ENCODE peak calls at places on chromosomes 2 and 18, in four cellular contexts. N, F, S and L are unnamed samples. For H3K4me1, the result is how much of the 10 kb centered on the place peaks cover.

GRCh38 chr18:54880706-54881105 is 52.4 kb downstream of the RAB27B start:
- DNase-seq in N (no peak), F (no peak), S (no peak), L (no peak)

GRCh38 chr2:54709341-54709809 is 14.1 kb upstream of the EML6 start:
- DNase-seq in N (no peak), F (no peak), S (peak), L (no peak)

GRCh38 chr2:24761866-24762265 is 31.3 kb downstream of the PTRHD1 start:
- DNase-seq in N (no peak), F (no peak), S (no peak), L (no peak)

GRCh38 chr2:177314722-177315264 is 50.3 kb upstream of the NFE2L2 start:
- DNase-seq in N (no peak), F (no peak), S (no peak), L (no peak)

GRCh38 chr18:37355772-37356171 is 209.8 kb downstream of the CELF4 start:
- DNase-seq in N (no peak), F (no peak), S (no peak), L (no peak)

GRCh38 chr2:37549598-37549997 is 121.8 kb downstream of the CDC42EP3 start:
- DNase-seq in N (no peak), F (no peak), S (no peak), L (no peak)

GRCh38 chr2:121748202-121748601 is 7.2 kb upstream of the TSN start:
- DNase-seq in N (no peak), F (no peak), S (no peak), L (no peak)

GRCh38 chr2:149226790-149227189 is 103.6 kb upstream of the LYPD6 start:
- DNase-seq in N (no peak), F (no peak), S (no peak), L (no peak)

GRCh38 chr2:231134910-231135650 is 10.2 kb upstream of the HTR2B start:
- DNase-seq in N (no peak), F (no peak), S (no peak), L (no peak)

GRCh38 chr2:145597809-145598208 is 1077.9 kb upstream of the ZEB2 start:
- DNase-seq in N (no peak), F (no peak), S (no peak), L (no peak)

GRCh38 chr18:58175122-58175687 is 131.2 kb downstream of the NEDD4L start:
- DNase-seq in N (no peak), F (no peak), S (no peak), L (no peak)
- TF ChIP-seq CTCF in N (no peak), F (no peak), S (no peak), L (no peak)

GRCh38 chr2:190582761-190583506 is 48.4 kb upstream of the NEMP2 start:
- DNase-seq in N (no peak), F (no peak), S (no peak), L (no peak)
- H3K27ac ChIP-seq in N (no peak), F (no peak), S (no peak), L (no peak)

GRCh38 chr18:42548493-42548892 is 567.0 kb downstream of the RIT2 start:
- DNase-seq in N (no peak), F (no peak), S (no peak), L (no peak)
- H3K4me1 ChIP-seq in N (under half), F (under half), S (under half), L (under half)

GRCh38 chr2:175080479-175080878 is 75.3 kb upstream of the CHN1 start:
- DNase-seq in N (no peak), F (no peak), S (no peak), L (no peak)
- TF ChIP-seq CTCF in N (no peak), F (no peak), S (no peak), L (no peak)

DNA sequence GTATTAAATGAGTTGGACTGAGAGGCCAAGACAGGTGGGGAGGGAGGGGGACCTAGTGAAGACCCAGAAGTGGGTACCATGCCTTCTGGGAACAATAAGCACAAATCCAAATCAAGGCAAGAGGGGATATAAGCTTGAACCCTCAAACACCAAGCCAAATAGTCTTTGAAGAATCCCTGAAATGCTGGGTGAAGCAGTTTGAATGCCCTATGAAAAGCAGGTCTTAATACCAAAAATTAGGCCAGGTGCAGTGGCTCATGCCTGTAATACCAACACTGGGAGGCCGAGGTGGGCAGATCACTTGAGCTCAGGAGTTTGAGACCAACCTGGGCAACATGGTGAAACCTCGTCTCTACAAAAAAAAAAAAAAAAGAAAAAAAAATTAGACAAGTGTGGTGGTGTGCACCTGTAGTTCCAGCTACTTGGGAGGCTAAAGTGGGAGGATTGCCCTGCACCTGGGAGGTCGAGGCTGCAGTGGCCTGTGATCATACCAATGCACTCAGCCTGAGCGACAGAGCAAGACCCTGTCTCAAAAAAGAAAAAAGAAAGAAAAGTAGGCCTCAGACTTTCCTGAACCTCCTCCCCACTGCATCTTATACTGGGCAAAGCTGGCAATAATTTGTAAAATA is 3.5 kb downstream of the PCBP1 start:
- DNase-seq in N (peak), F (no peak), S (no peak), L (no peak)
- H3K27ac ChIP-seq in N (peak), F (peak), S (peak), L (peak)

GRCh38 chr2:173760553-173760952 is 204.6 kb downstream of the SP3 start:
- DNase-seq in N (no peak), F (no peak), S (no peak), L (no peak)
- H3K4me1 ChIP-seq in N (under half), F (under half), S (under half), L (under half)

GRCh38 chr2:211503198-211503597 is 946.8 kb downstream of the CPS1 start:
- DNase-seq in N (no peak), F (no peak), S (peak), L (no peak)

GRCh38 chr2:211498551-211499205 is 942.3 kb downstream of the CPS1 start:
- DNase-seq in N (no peak), F (no peak), S (no peak), L (no peak)

DNA sequence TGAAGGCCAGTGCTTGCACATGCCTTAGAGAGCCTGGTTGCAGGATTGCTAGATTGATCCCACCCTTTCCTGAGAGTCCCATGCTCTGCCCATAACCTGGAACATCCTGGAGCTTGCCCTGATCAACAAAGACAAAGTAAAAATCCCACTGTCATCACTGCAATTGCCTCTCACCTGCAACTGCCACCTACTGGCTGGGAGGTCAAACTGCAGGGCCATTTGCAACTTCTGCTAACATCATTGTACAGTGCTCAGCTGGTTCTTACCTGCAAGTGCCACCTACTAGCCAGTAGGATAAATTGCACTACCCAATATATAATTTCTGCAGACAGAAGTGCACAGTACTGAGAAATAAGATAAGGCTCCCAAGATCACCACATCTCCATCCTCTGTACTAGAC is 947.5 kb downstream of the CPS1 start:
- DNase-seq in N (no peak), F (no peak), S (no peak), L (no peak)
- TF ChIP-seq CTCF in N (no peak), F (no peak), S (no peak), L (no peak)

GRCh38 chr2:33123216-33123615 is 176.5 kb downstream of the LTBP1 start:
- DNase-seq in N (no peak), F (no peak), S (no peak), L (no peak)
- H3K27ac ChIP-seq in N (no peak), F (no peak), S (no peak), L (peak)